ENCODE peak calls at places on chromosomes 1 and 21, in six cellular contexts. M is HTR-8/SVneo, Q is C1 segment of cervical spinal cord, Z is EH, N is mucosa of gallbladder, R is heart left ventricle. J is an unnamed sample.

GRCh38 chr1:208917719-208918118 is 665.8 kb upstream of the CAMK1G start:
- DNase-seq in R (no peak), Q (no peak), Z (no peak), N (no peak), M (no peak), J (no peak)

GRCh38 chr1:3735683-3736070 is 16.6 kb upstream of the CCDC27 start:
- DNase-seq in Q (no peak), R (no peak), M (no peak), N (no peak), Z (no peak), J (no peak)

GRCh38 chr21:16046625-16047340 is 317.0 kb downstream of the USP25 start:
- DNase-seq in Q (no peak), N (no peak), R (no peak), Z (peak), M (peak), J (no peak)

GRCh38 chr1:47908258-47908657 is 88.9 kb downstream of the TRABD2B start:
- DNase-seq in Z (no peak), N (no peak), M (no peak), R (no peak), Q (no peak), J (no peak)

GRCh38 chr21:37437376-37438080 is 71.0 kb downstream of the DYRK1A start:
- DNase-seq in N (no peak), Q (no peak), M (no peak), R (no peak), Z (no peak), J (no peak)

GRCh38 chr1:63713627-63714481 is 60.0 kb upstream of the ROR1 start:
- DNase-seq in Q (no peak), M (no peak), N (peak), Z (peak), R (no peak), J (no peak)

GRCh38 chr1:200779326-200779725 is 40.6 kb downstream of the CAMSAP2 start:
- DNase-seq in N (no peak), Z (no peak), Q (no peak), R (no peak), M (no peak), J (no peak)

GRCh38 chr1:83958704-83959103 is 40.2 kb downstream of the TTLL7 start:
- DNase-seq in Q (no peak), N (no peak), Z (no peak), M (no peak), R (no peak), J (no peak)

GRCh38 chr1:228079601-228080263 is 2.8 kb upstream of the ARF1 start:
- DNase-seq in R (no peak), Z (no peak), M (no peak), N (no peak), Q (no peak), J (peak)

J was measured in body of pancreas.